ENCODE peak calls at places on chromosomes 3 and 15, in nine cellular contexts. One of them, this sample, is unnamed.

GRCh38 chr3:49689046-49689886 is at the start of the genes MST1 and RNF123:
- DNase-seq in endothelial cell: peak
- DNase-seq in GM12865: peak
- DNase-seq in mesothelial cell of epicardium: peak
- DNase-seq in hepatocyte: peak
- DNase-seq in CD8-positive, alpha-beta T cell: peak
- DNase-seq in type B pancreatic cell: peak
- DNase-seq in mucosa of descending colon: peak
- DNase-seq in transverse colon: peak
- DNase-seq in this sample: peak

GRCh38 chr3:10977864-10978510 is 14.6 kb upstream of the SLC6A1 start:
- DNase-seq in GM12865: no peak
- DNase-seq in endothelial cell: peak
- DNase-seq in mucosa of descending colon: no peak
- DNase-seq in CD8-positive, alpha-beta T cell: no peak
- DNase-seq in hepatocyte: no peak
- DNase-seq in mesothelial cell of epicardium: no peak
- DNase-seq in type B pancreatic cell: no peak
- DNase-seq in transverse colon: no peak
- DNase-seq in this sample: no peak

GRCh38 chr3:115666081-115666480 is 42.8 kb downstream of the GAP43 start:
- DNase-seq in GM12865: no peak
- DNase-seq in mesothelial cell of epicardium: no peak
- DNase-seq in CD8-positive, alpha-beta T cell: no peak
- DNase-seq in hepatocyte: no peak
- DNase-seq in type B pancreatic cell: no peak
- DNase-seq in mucosa of descending colon: no peak
- DNase-seq in transverse colon: no peak
- DNase-seq in endothelial cell: no peak
- DNase-seq in this sample: no peak

GRCh38 chr3:43870110-43870509 is 179.4 kb downstream of the ABHD5 start:
- DNase-seq in CD8-positive, alpha-beta T cell: no peak
- DNase-seq in transverse colon: no peak
- DNase-seq in mucosa of descending colon: no peak
- DNase-seq in type B pancreatic cell: peak
- DNase-seq in endothelial cell: no peak
- DNase-seq in GM12865: no peak
- DNase-seq in mesothelial cell of epicardium: no peak
- DNase-seq in hepatocyte: peak
- DNase-seq in this sample: no peak

GRCh38 chr15:73964736-73965093 is 27.4 kb downstream of the STOML1 start:
- DNase-seq in CD8-positive, alpha-beta T cell: peak
- DNase-seq in type B pancreatic cell: no peak
- DNase-seq in transverse colon: peak
- DNase-seq in GM12865: peak
- DNase-seq in mucosa of descending colon: peak
- DNase-seq in hepatocyte: peak
- DNase-seq in endothelial cell: peak
- DNase-seq in mesothelial cell of epicardium: peak
- DNase-seq in this sample: peak

GRCh38 chr3:196547067-196547466 is 21.3 kb downstream of the WDR53 start:
- DNase-seq in CD8-positive, alpha-beta T cell: no peak
- DNase-seq in GM12865: no peak
- DNase-seq in endothelial cell: no peak
- DNase-seq in mucosa of descending colon: no peak
- DNase-seq in mesothelial cell of epicardium: no peak
- DNase-seq in hepatocyte: no peak
- DNase-seq in transverse colon: no peak
- DNase-seq in type B pancreatic cell: no peak
- DNase-seq in this sample: no peak

GRCh38 chr3:142907996-142908395 is 19.1 kb upstream of the PCOLCE2 start:
- DNase-seq in type B pancreatic cell: no peak
- DNase-seq in mucosa of descending colon: no peak
- DNase-seq in transverse colon: no peak
- DNase-seq in hepatocyte: no peak
- DNase-seq in mesothelial cell of epicardium: no peak
- DNase-seq in GM12865: no peak
- DNase-seq in CD8-positive, alpha-beta T cell: no peak
- DNase-seq in endothelial cell: no peak
- DNase-seq in this sample: no peak

GRCh38 chr3:52086939-52087675 is 30.7 kb upstream of the DUSP7 start:
- DNase-seq in endothelial cell: no peak
- DNase-seq in hepatocyte: no peak
- DNase-seq in GM12865: no peak
- DNase-seq in CD8-positive, alpha-beta T cell: no peak
- DNase-seq in transverse colon: no peak
- DNase-seq in type B pancreatic cell: no peak
- DNase-seq in mesothelial cell of epicardium: no peak
- DNase-seq in mucosa of descending colon: no peak
- DNase-seq in this sample: no peak

GRCh38 chr3:183490653-183491052 is 62.2 kb upstream of the MCF2L2 start:
- DNase-seq in endothelial cell: peak
- DNase-seq in mesothelial cell of epicardium: peak
- DNase-seq in type B pancreatic cell: peak
- DNase-seq in mucosa of descending colon: peak
- DNase-seq in transverse colon: peak
- DNase-seq in GM12865: no peak
- DNase-seq in hepatocyte: peak
- DNase-seq in CD8-positive, alpha-beta T cell: no peak
- DNase-seq in this sample: no peak

GRCh38 chr3:54511766-54512365 is 389.5 kb downstream of the CACNA2D3 start:
- DNase-seq in endothelial cell: no peak
- DNase-seq in mucosa of descending colon: no peak
- DNase-seq in transverse colon: no peak
- DNase-seq in hepatocyte: no peak
- DNase-seq in CD8-positive, alpha-beta T cell: no peak
- DNase-seq in GM12865: no peak
- DNase-seq in type B pancreatic cell: no peak
- DNase-seq in mesothelial cell of epicardium: no peak
- DNase-seq in this sample: no peak

GRCh38 chr15:89504166-89504565 is 7.8 kb upstream of the RHCG start:
- DNase-seq in mucosa of descending colon: no peak
- DNase-seq in GM12865: no peak
- DNase-seq in endothelial cell: no peak
- DNase-seq in mesothelial cell of epicardium: peak
- DNase-seq in CD8-positive, alpha-beta T cell: no peak
- DNase-seq in hepatocyte: no peak
- DNase-seq in transverse colon: no peak
- DNase-seq in type B pancreatic cell: no peak
- DNase-seq in this sample: no peak

GRCh38 chr3:159200176-159200575 is 398.3 kb downstream of the MFSD1 start:
- DNase-seq in CD8-positive, alpha-beta T cell: no peak
- DNase-seq in mesothelial cell of epicardium: no peak
- DNase-seq in transverse colon: no peak
- DNase-seq in endothelial cell: no peak
- DNase-seq in hepatocyte: no peak
- DNase-seq in mucosa of descending colon: no peak
- DNase-seq in GM12865: no peak
- DNase-seq in type B pancreatic cell: no peak
- DNase-seq in this sample: no peak

GRCh38 chr15:81182031-81182745 is 14.5 kb upstream of the IL16 start:
- DNase-seq in GM12865: no peak
- DNase-seq in mesothelial cell of epicardium: no peak
- DNase-seq in mucosa of descending colon: no peak
- DNase-seq in hepatocyte: peak
- DNase-seq in transverse colon: no peak
- DNase-seq in type B pancreatic cell: no peak
- DNase-seq in CD8-positive, alpha-beta T cell: no peak
- DNase-seq in endothelial cell: no peak
- DNase-seq in this sample: no peak

GRCh38 chr3:167350245-167350862 is 29.7 kb downstream of the ZBBX start:
- DNase-seq in GM12865: peak
- DNase-seq in CD8-positive, alpha-beta T cell: no peak
- DNase-seq in mesothelial cell of epicardium: no peak
- DNase-seq in hepatocyte: peak
- DNase-seq in type B pancreatic cell: no peak
- DNase-seq in endothelial cell: peak
- DNase-seq in transverse colon: no peak
- DNase-seq in mucosa of descending colon: no peak
- DNase-seq in this sample: peak

GRCh38 chr15:25742008-25742407 is 121.1 kb downstream of the ATP10A start:
- DNase-seq in type B pancreatic cell: no peak
- DNase-seq in mesothelial cell of epicardium: peak
- DNase-seq in GM12865: no peak
- DNase-seq in mucosa of descending colon: no peak
- DNase-seq in hepatocyte: no peak
- DNase-seq in CD8-positive, alpha-beta T cell: no peak
- DNase-seq in transverse colon: no peak
- DNase-seq in endothelial cell: no peak
- DNase-seq in this sample: no peak

DNA sequence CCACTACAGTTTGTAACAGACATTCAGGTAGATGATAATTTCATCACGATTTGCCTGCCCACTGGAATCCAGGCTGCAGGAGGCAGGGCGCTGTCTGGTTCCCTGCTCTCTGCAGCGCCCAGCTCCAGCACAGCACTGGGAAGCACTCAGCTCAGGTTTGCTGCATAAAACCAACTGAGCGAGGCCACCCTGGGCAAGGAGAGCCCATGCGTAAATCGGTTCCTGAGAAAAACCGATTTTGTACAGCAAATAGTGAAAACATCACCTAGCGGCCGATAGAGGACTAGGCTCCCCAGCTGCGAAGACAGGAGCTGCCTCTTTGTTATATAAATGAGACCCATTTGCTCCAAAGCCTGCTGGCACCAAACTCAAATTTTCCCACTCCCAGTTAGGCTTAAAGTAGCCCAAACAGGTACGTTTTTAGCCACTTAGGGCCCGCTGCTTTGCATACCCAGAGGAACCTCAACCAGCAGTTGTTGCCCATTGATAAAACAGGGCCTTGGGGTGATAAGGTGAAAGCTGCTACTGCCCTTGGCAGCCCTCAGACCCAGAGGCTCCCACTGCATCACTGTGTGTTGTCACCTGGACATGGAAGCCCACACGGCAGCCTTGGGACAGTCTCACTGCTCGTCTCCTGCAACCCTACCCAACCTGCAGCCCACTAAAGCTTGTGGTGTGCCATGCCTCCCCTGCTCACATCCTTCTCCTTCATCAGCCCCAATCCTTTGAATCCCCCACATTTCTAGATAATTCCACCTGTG is 47.5 kb downstream of the ALDH1L1 start:
- DNase-seq in GM12865: no peak
- DNase-seq in CD8-positive, alpha-beta T cell: no peak
- DNase-seq in hepatocyte: no peak
- DNase-seq in mucosa of descending colon: no peak
- DNase-seq in transverse colon: peak
- DNase-seq in type B pancreatic cell: peak
- DNase-seq in mesothelial cell of epicardium: peak
- DNase-seq in endothelial cell: no peak
- DNase-seq in this sample: no peak
- TF ChIP-seq CTCF in GM12865: peak
- TF ChIP-seq CTCF in CD8-positive, alpha-beta T cell: no peak
- TF ChIP-seq CTCF in hepatocyte: peak
- TF ChIP-seq CTCF in mucosa of descending colon: no peak
- TF ChIP-seq CTCF in transverse colon: no peak
- TF ChIP-seq CTCF in type B pancreatic cell: peak
- TF ChIP-seq CTCF in mesothelial cell of epicardium: peak
- TF ChIP-seq CTCF in endothelial cell: peak
- TF ChIP-seq CTCF in this sample: no peak

GRCh38 chr3:156732715-156733114 is 58.3 kb downstream of the TIPARP start:
- DNase-seq in mesothelial cell of epicardium: no peak
- DNase-seq in type B pancreatic cell: no peak
- DNase-seq in mucosa of descending colon: no peak
- DNase-seq in hepatocyte: no peak
- DNase-seq in endothelial cell: no peak
- DNase-seq in GM12865: no peak
- DNase-seq in CD8-positive, alpha-beta T cell: no peak
- DNase-seq in transverse colon: no peak
- DNase-seq in this sample: no peak

GRCh38 chr3:156729460-156730179 is 55.2 kb downstream of the TIPARP start:
- DNase-seq in GM12865: no peak
- DNase-seq in mesothelial cell of epicardium: no peak
- DNase-seq in endothelial cell: no peak
- DNase-seq in CD8-positive, alpha-beta T cell: no peak
- DNase-seq in transverse colon: no peak
- DNase-seq in hepatocyte: no peak
- DNase-seq in mucosa of descending colon: no peak
- DNase-seq in type B pancreatic cell: no peak
- DNase-seq in this sample: no peak

GRCh38 chr3:156738251-156738650 is 63.9 kb downstream of the TIPARP start:
- DNase-seq in mucosa of descending colon: no peak
- DNase-seq in type B pancreatic cell: no peak
- DNase-seq in mesothelial cell of epicardium: no peak
- DNase-seq in hepatocyte: no peak
- DNase-seq in endothelial cell: no peak
- DNase-seq in transverse colon: no peak
- DNase-seq in GM12865: no peak
- DNase-seq in CD8-positive, alpha-beta T cell: no peak
- DNase-seq in this sample: no peak

GRCh38 chr3:156739976-156740375 is 65.6 kb downstream of the TIPARP start:
- DNase-seq in endothelial cell: no peak
- DNase-seq in GM12865: no peak
- DNase-seq in CD8-positive, alpha-beta T cell: no peak
- DNase-seq in transverse colon: no peak
- DNase-seq in type B pancreatic cell: no peak
- DNase-seq in mucosa of descending colon: no peak
- DNase-seq in hepatocyte: no peak
- DNase-seq in mesothelial cell of epicardium: no peak
- DNase-seq in this sample: no peak

GRCh38 chr3:156735471-156735870 is 61.1 kb downstream of the TIPARP start:
- DNase-seq in endothelial cell: no peak
- DNase-seq in GM12865: no peak
- DNase-seq in CD8-positive, alpha-beta T cell: no peak
- DNase-seq in mesothelial cell of epicardium: no peak
- DNase-seq in hepatocyte: no peak
- DNase-seq in type B pancreatic cell: no peak
- DNase-seq in transverse colon: no peak
- DNase-seq in mucosa of descending colon: no peak
- DNase-seq in this sample: no peak
- TF ChIP-seq CTCF in endothelial cell: no peak
- TF ChIP-seq CTCF in GM12865: no peak
- TF ChIP-seq CTCF in CD8-positive, alpha-beta T cell: no peak
- TF ChIP-seq CTCF in mesothelial cell of epicardium: no peak
- TF ChIP-seq CTCF in hepatocyte: no peak
- TF ChIP-seq CTCF in type B pancreatic cell: no peak
- TF ChIP-seq CTCF in transverse colon: no peak
- TF ChIP-seq CTCF in mucosa of descending colon: no peak
- TF ChIP-seq CTCF in this sample: no peak

GRCh38 chr3:39383913-39384664 is 919 bp downstream of the SLC25A38 start:
- DNase-seq in hepatocyte: peak
- DNase-seq in transverse colon: peak
- DNase-seq in mucosa of descending colon: peak
- DNase-seq in endothelial cell: peak
- DNase-seq in CD8-positive, alpha-beta T cell: peak
- DNase-seq in mesothelial cell of epicardium: peak
- DNase-seq in type B pancreatic cell: peak
- DNase-seq in GM12865: peak
- DNase-seq in this sample: peak
- TF ChIP-seq CTCF in hepatocyte: no peak
- TF ChIP-seq CTCF in transverse colon: no peak
- TF ChIP-seq CTCF in mucosa of descending colon: no peak
- TF ChIP-seq CTCF in endothelial cell: no peak
- TF ChIP-seq CTCF in CD8-positive, alpha-beta T cell: no peak
- TF ChIP-seq CTCF in mesothelial cell of epicardium: no peak
- TF ChIP-seq CTCF in type B pancreatic cell: peak
- TF ChIP-seq CTCF in GM12865: no peak
- TF ChIP-seq CTCF in this sample: no peak

GRCh38 chr3:72232777-72233176 is 447.8 kb upstream of the PROK2 start:
- DNase-seq in type B pancreatic cell: no peak
- DNase-seq in hepatocyte: no peak
- DNase-seq in mesothelial cell of epicardium: no peak
- DNase-seq in endothelial cell: no peak
- DNase-seq in GM12865: peak
- DNase-seq in CD8-positive, alpha-beta T cell: no peak
- DNase-seq in mucosa of descending colon: no peak
- DNase-seq in transverse colon: no peak
- DNase-seq in this sample: no peak
- TF ChIP-seq CTCF in type B pancreatic cell: no peak
- TF ChIP-seq CTCF in hepatocyte: no peak
- TF ChIP-seq CTCF in mesothelial cell of epicardium: no peak
- TF ChIP-seq CTCF in endothelial cell: no peak
- TF ChIP-seq CTCF in GM12865: no peak
- TF ChIP-seq CTCF in CD8-positive, alpha-beta T cell: no peak
- TF ChIP-seq CTCF in mucosa of descending colon: no peak
- TF ChIP-seq CTCF in transverse colon: no peak
- TF ChIP-seq CTCF in this sample: peak

This sample was measured in GM13977.